ENCODE peak calls at places on chromosomes 16 and 17, in eight cellular contexts. J, N, F, D, X, P, Y and B are unnamed samples.

GRCh38 chr17:66354472-66354871 is 52.1 kb downstream of the PRKCA start:
- DNase-seq in X (no peak), P (no peak), Y (no peak), F (no peak), D (peak; percentile 62), J (no peak), N (no peak), B (no peak)

GRCh38 chr17:5788266-5788900 is 204.1 kb upstream of the NLRP1 start:
- DNase-seq in Y (no peak), N (no peak), X (no peak), D (no peak), F (no peak), J (peak; percentile 34), P (no peak), B (peak; percentile 32)

GRCh38 chr16:49557070-49557446 is 183.5 kb downstream of the C16orf78 start:
- DNase-seq in J (no peak), D (peak; percentile 85), N (no peak), Y (no peak), F (peak; percentile 68), X (no peak), P (no peak), B (no peak)

GRCh38 chr17:27651411-27652345 is 20.7 kb downstream of the LGALS9 start:
- DNase-seq in Y (peak; percentile 65), D (peak; percentile 70), X (no peak), J (no peak), N (peak; percentile 50), F (peak; percentile 77), P (peak; percentile 35), B (peak; percentile 55)

GRCh38 chr16:82754716-82755513 is 128.1 kb downstream of the CDH13 start:
- DNase-seq in F (no peak), X (no peak), D (no peak), Y (no peak), N (no peak), P (no peak), J (no peak), B (no peak)

GRCh38 chr16:88132836-88133506 is 181.7 kb downstream of the BANP start:
- DNase-seq in P (no peak), J (no peak), Y (no peak), N (no peak), D (no peak), F (no peak), X (no peak), B (no peak)

GRCh38 chr17:57603978-57604377 is 141.1 kb downstream of the CCDC182 start:
- DNase-seq in N (no peak), J (no peak), F (no peak), D (no peak), X (no peak), Y (no peak), P (no peak), B (no peak)

GRCh38 chr17:41511130-41511529 is 5.7 kb upstream of the KRT13 start:
- DNase-seq in X (peak; percentile 14), D (peak; percentile 78), Y (no peak), J (no peak), P (no peak), N (no peak), F (no peak), B (no peak)

GRCh38 chr17:34823023-34823422 is 138.2 kb downstream of the CCT6B start:
- DNase-seq in F (no peak), D (no peak), Y (no peak), J (no peak), X (no peak), N (no peak), P (no peak), B (no peak)

GRCh38 chr17:48570325-48571023 is 7.7 kb downstream of the HOXB4 start:
- DNase-seq in Y (no peak), D (no peak), F (no peak), P (no peak), N (no peak), X (no peak), J (no peak), B (no peak)

GRCh38 chr17:2222901-2223616 is 80.5 kb downstream of the SMG6 start:
- DNase-seq in P (peak; percentile 45), J (peak; percentile 80), X (no peak), N (peak; percentile 67), Y (peak; percentile 73), D (peak; percentile 59), F (no peak), B (no peak)

GRCh38 chr17:42675984-42676423 is 790 bp downstream of the PLEKHH3 start:
- DNase-seq in P (peak; percentile 63), Y (peak; percentile 49), X (peak; percentile 90), J (no peak), D (peak; percentile 55), F (peak; percentile 49), N (peak; percentile 50), B (peak; percentile 42)

GRCh38 chr17:79991140-79991923 is 44.3 kb downstream of the TBC1D16 start:
- DNase-seq in D (peak; percentile 96), N (no peak), J (no peak), Y (peak; percentile 78), F (peak; percentile 87), X (peak; percentile 94), P (peak; percentile 87), B (peak; percentile 75)

GRCh38 chr17:6070280-6070894 is at the start of gene WSCD1:
- DNase-seq in X (peak; percentile 79), D (peak; percentile 53), J (no peak), N (no peak), F (peak; percentile 33), Y (no peak), P (no peak), B (no peak)

GRCh38 chr17:40612510-40613244 is 34.9 kb downstream of the SMARCE1 start:
- DNase-seq in F (no peak), D (no peak), Y (no peak), J (no peak), N (no peak), X (no peak), P (no peak), B (peak; percentile 25)

GRCh38 chr16:56041556-56042140 is 149.6 kb upstream of the GNAO1 start:
- DNase-seq in X (peak; percentile 37), J (peak; percentile 2), N (no peak), F (peak; percentile 71), Y (no peak), D (peak; percentile 78), P (no peak), B (peak; percentile 57)

GRCh38 chr17:30379303-30380105 is 777 bp downstream of the CPD start:
- DNase-seq in N (peak; percentile 20), X (peak; percentile 79), J (no peak), Y (no peak), P (peak; percentile 9), D (peak; percentile 22), F (peak; percentile 22), B (peak; percentile 27)

GRCh38 chr16:64489449-64489848 is 632.4 kb downstream of the CDH11 start:
- DNase-seq in F (no peak), X (no peak), N (no peak), D (no peak), Y (peak; percentile 26), J (peak; percentile 18), P (no peak), B (peak; percentile 27)

GRCh38 chr17:28567604-28568003 is 3.7 kb downstream of the PIGS start:
- DNase-seq in Y (no peak), F (no peak), X (no peak), N (no peak), J (no peak), D (no peak), P (no peak), B (no peak)

GRCh38 chr17:8268550-8269298 is 19.6 kb downstream of the PFAS start:
- DNase-seq in F (no peak), P (no peak), J (no peak), N (no peak), Y (no peak), X (no peak), D (no peak), B (no peak)

DNA sequence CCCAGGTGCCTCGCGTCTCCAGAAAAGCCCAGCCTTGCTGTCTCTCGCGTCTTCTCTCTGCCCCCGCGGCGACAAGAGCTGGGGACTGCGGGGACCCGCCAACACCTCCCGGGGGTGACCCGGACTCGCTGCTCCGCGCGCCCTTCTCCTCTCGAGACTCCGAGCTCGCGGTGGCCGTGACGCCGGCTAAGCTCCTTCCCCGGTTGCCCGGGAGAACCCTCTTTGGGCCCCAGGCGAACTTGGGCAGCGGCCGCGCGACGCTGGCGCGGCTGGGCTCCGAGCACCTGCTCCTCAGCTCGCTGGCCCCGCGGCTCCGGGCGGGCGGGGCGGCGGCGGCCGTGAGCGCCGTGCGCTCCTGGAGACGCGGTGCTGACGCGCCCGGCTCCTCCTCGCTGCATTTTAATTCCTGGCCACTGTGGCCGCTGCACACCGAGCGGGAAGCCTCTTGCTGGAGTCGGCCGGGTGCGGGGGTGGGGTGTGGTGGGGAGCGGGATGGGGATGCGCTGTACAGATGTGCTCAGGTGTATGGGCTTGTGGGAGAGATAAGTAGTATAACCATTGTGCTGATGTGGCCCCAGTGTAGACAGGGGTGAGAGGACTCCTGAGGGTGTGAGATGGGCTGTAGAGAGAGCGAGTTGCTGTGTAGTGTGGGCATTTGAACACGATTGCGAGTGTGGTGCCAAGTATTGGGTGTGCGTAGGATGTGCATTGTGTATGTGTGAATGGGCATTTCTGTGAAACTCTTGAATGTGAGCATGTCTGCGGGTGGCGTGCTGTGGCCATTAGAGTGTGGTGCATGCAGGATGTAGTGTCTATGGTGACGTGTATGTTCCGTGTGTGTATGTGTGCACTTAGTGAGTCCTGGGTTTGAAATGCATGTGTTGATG is at the start of gene ASIC2:
- DNase-seq in Y (no peak), D (peak; percentile 70), N (no peak), X (peak; percentile 62), F (peak; percentile 68), J (no peak), P (no peak), B (no peak)
- TF ChIP-seq CTCF in Y (no peak), D (peak; percentile 38), N (no peak), X (no peak), F (no peak), J (peak; percentile 48), P (no peak), B (no peak)

GRCh38 chr17:37081287-37081686 is 132.5 kb downstream of the AATF start:
- DNase-seq in J (no peak), X (no peak), Y (peak; percentile 66), F (no peak), D (no peak), P (no peak), N (no peak), B (no peak)
- TF ChIP-seq CTCF in J (no peak), X (no peak), Y (peak; percentile 34), F (no peak), D (peak; percentile 8), P (no peak), N (no peak), B (no peak)

DNA sequence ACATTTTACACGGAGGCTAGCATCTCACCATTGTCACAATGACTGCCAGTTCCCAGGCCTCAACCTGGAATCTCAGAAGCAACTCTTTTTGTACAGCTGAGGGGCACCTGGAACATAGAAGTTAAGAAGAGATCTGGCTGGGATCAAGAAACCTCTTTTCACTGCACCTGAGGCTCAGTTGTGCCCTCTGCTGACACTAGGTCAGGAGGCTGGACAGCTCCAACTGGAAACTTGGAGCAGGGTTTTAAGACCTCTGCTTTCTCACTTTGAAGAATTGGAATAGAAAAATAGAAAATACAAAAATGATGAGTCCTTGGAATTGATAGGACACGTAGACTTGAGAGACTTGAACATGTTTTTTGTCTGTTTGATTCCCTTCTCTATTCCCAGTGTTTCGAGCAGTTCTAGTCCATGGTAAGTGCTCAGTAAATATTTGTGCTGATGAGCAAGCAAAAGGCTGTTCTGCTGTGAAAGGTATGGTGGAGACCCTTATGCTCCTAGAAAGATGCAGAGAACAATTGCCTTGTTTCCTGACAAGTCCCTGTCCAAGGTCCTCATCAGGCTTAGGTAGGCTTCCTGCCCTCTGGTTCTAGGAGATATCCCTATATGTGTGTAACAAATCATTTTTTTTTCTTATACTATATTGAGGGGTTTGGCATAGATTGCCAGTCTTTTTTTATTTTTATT is 13.6 kb upstream of the PPM1D start:
- DNase-seq in D (peak; percentile 56), Y (no peak), N (no peak), F (peak; percentile 43), X (no peak), P (no peak), J (no peak), B (peak; percentile 39)
- TF ChIP-seq CTCF in D (peak; percentile 76), Y (peak; percentile 40), N (no peak), F (no peak), X (no peak), P (no peak), J (peak; percentile 51), B (peak; percentile 24)

GRCh38 chr17:39012725-39013124 is 45.5 kb upstream of the FBXO47 start:
- DNase-seq in D (no peak), J (no peak), N (no peak), X (no peak), P (no peak), Y (no peak), F (no peak), B (no peak)
- TF ChIP-seq CTCF in D (no peak), J (no peak), N (no peak), X (no peak), P (no peak), Y (no peak), F (no peak), B (no peak)